ENCODE peak calls at places on chromosome 3, in ten cellular contexts. A is AG08395, U is RPMI7951, O is GM12891, H is cardiac fibroblast, R is GM12865, C is right cardiac atrium, G is RKO, M is neural crest cell, I is T-helper 22 cell. Z is an unnamed sample.

GRCh38 chr3:177278016-177278415 is 80.7 kb upstream of the TBL1XR1 start:
- DNase-seq in A (no peak), U (no peak), O (no peak), H (no peak), R (no peak), C (no peak), G (no peak), M (no peak), I (no peak), Z (no peak)

GRCh38 chr3:158679547-158680000 is 7.1 kb upstream of the LXN start:
- DNase-seq in A (peak; percentile 12), U (peak; percentile 35), O (no peak), H (peak; percentile 43), R (no peak), C (no peak), G (peak; percentile 50), M (no peak), I (no peak), Z (no peak)

GRCh38 chr3:127970966-127971592 is 56.0 kb downstream of the KBTBD12 start:
- DNase-seq in A (peak; percentile 72), U (peak; percentile 65), O (no peak), H (peak; percentile 77), R (peak; percentile 72), C (no peak), G (peak; percentile 72), M (no peak), I (no peak), Z (peak; percentile 67)

GRCh38 chr3:133944641-133945441 is 49.2 kb upstream of the RAB6B start:
- DNase-seq in A (peak; percentile 50), U (peak; percentile 100), O (no peak), H (peak; percentile 84), R (no peak), C (no peak), G (no peak), M (no peak), I (no peak), Z (peak; percentile 95)

GRCh38 chr3:176663819-176664218 is 533.5 kb downstream of the TBL1XR1 start:
- DNase-seq in A (peak; percentile 51), U (peak; percentile 4), O (no peak), H (peak; percentile 86), R (peak; percentile 4), C (no peak), G (peak; percentile 64), M (no peak), I (no peak), Z (peak; percentile 76)

GRCh38 chr3:8328971-8329370 is 172.7 kb upstream of the LMCD1 start:
- DNase-seq in A (no peak), U (no peak), O (no peak), H (no peak), R (no peak), C (no peak), G (no peak), M (no peak), I (no peak), Z (no peak)

GRCh38 chr3:10444511-10444910 is 60.9 kb downstream of the ATP2B2 start:
- DNase-seq in A (no peak), U (no peak), O (no peak), H (no peak), R (no peak), C (no peak), G (no peak), M (no peak), I (no peak), Z (no peak)

GRCh38 chr3:76436895-76437294 is 603.0 kb upstream of the ROBO2 start:
- DNase-seq in A (peak; percentile 10), U (no peak), O (no peak), H (peak; percentile 51), R (no peak), C (no peak), G (no peak), M (no peak), I (no peak), Z (peak; percentile 16)

GRCh38 chr3:188905991-188906635 is 265.7 kb upstream of the TPRG1 start:
- DNase-seq in A (no peak), U (no peak), O (no peak), H (no peak), R (no peak), C (no peak), G (no peak), M (no peak), I (no peak), Z (no peak)

GRCh38 chr3:152452318-152452717 is 183.6 kb downstream of the MBNL1 start:
- DNase-seq in A (no peak), U (no peak), O (no peak), H (peak; percentile 34), R (no peak), C (no peak), G (no peak), M (no peak), I (no peak), Z (peak; percentile 69)

GRCh38 chr3:43455233-43455632 is 166.6 kb downstream of the ANO10 start:
- DNase-seq in A (peak; percentile 72), U (peak; percentile 59), O (no peak), H (peak; percentile 56), R (no peak), C (no peak), G (peak; percentile 78), M (no peak), I (no peak), Z (peak; percentile 6)

GRCh38 chr3:15055019-15055557 is 10.0 kb downstream of the MRPS25 start:
- DNase-seq in A (no peak), U (peak; percentile 31), O (no peak), H (peak; percentile 63), R (peak; percentile 73), C (no peak), G (no peak), M (no peak), I (no peak), Z (peak; percentile 54)

GRCh38 chr3:44576661-44577060 is 8.1 kb upstream of the ZNF660 start:
- DNase-seq in A (no peak), U (no peak), O (no peak), H (no peak), R (no peak), C (no peak), G (no peak), M (no peak), I (no peak), Z (no peak)

GRCh38 chr3:175002732-175003143 is 143.6 kb downstream of the NAALADL2 start:
- DNase-seq in A (peak; percentile 71), U (peak; percentile 6), O (no peak), H (peak; percentile 95), R (no peak), C (no peak), G (peak; percentile 17), M (no peak), I (no peak), Z (peak; percentile 96)

GRCh38 chr3:11661052-11661656 is 17.4 kb upstream of the VGLL4 start:
- DNase-seq in A (no peak), U (peak; percentile 56), O (no peak), H (peak; percentile 61), R (no peak), C (no peak), G (no peak), M (no peak), I (no peak), Z (no peak)

GRCh38 chr3:1527780-1528179 is 435.0 kb downstream of the CNTN6 start:
- DNase-seq in A (no peak), U (no peak), O (no peak), H (no peak), R (no peak), C (no peak), G (no peak), M (no peak), I (no peak), Z (no peak)

GRCh38 chr3:72162649-72163184 is 377.8 kb upstream of the PROK2 start:
- DNase-seq in A (no peak), U (no peak), O (no peak), H (no peak), R (peak; percentile 52), C (no peak), G (no peak), M (no peak), I (no peak), Z (no peak)

GRCh38 chr3:156509209-156510174 is 45.4 kb downstream of the SSR3 start:
- DNase-seq in A (peak; percentile 79), U (peak; percentile 64), O (peak; percentile 12), H (peak; percentile 81), R (peak; percentile 72), C (no peak), G (peak; percentile 70), M (no peak), I (no peak), Z (peak; percentile 54)

GRCh38 chr3:166900866-166901577 is 479.1 kb downstream of the ZBBX start:
- DNase-seq in A (no peak), U (no peak), O (no peak), H (no peak), R (no peak), C (no peak), G (no peak), M (no peak), I (no peak), Z (no peak)

GRCh38 chr3:141465221-141465620 is 21.6 kb upstream of the RASA2 start:
- DNase-seq in A (peak; percentile 28), U (no peak), O (no peak), H (peak; percentile 62), R (no peak), C (no peak), G (peak; percentile 24), M (no peak), I (no peak), Z (peak; percentile 39)

GRCh38 chr3:72595927-72596610 is 252.2 kb downstream of the SHQ1 start:
- DNase-seq in A (no peak), U (no peak), O (no peak), H (no peak), R (no peak), C (no peak), G (no peak), M (no peak), I (no peak), Z (no peak)

GRCh38 chr3:188529228-188529627 is 375.3 kb downstream of the LPP start:
- DNase-seq in A (no peak), U (no peak), O (no peak), H (peak; percentile 40), R (no peak), C (no peak), G (no peak), M (no peak), I (no peak), Z (peak; percentile 37)

GRCh38 chr3:145892869-145893268 is 268.1 kb downstream of the PLOD2 start:
- DNase-seq in A (no peak), U (no peak), O (no peak), H (no peak), R (no peak), C (no peak), G (no peak), M (no peak), I (no peak), Z (no peak)

GRCh38 chr3:130906374-130906995 is 12.6 kb downstream of the ATP2C1 start:
- DNase-seq in A (no peak), U (peak; percentile 63), O (no peak), H (peak; percentile 61), R (no peak), C (no peak), G (peak; percentile 40), M (no peak), I (no peak), Z (peak; percentile 71)

GRCh38 chr3:192408721-192409151 is 318.6 kb downstream of the FGF12 start:
- DNase-seq in A (no peak), U (no peak), O (peak; percentile 13), H (peak; percentile 24), R (no peak), C (peak; percentile 43), G (no peak), M (peak; percentile 16), I (no peak), Z (peak; percentile 14)

GRCh38 chr3:119695480-119695879 is 7.3 kb upstream of the CFAP91 start:
- DNase-seq in A (no peak), U (peak; percentile 21), O (no peak), H (peak; percentile 43), R (peak; percentile 44), C (no peak), G (peak; percentile 30), M (no peak), I (no peak), Z (peak; percentile 13)

GRCh38 chr3:9352917-9353823 is 9.7 kb upstream of the THUMPD3 start:
- DNase-seq in A (peak; percentile 83), U (peak; percentile 66), O (peak; percentile 22), H (peak; percentile 79), R (peak; percentile 58), C (peak; percentile 82), G (peak; percentile 78), M (peak; percentile 59), I (peak; percentile 19), Z (peak; percentile 82)